ENCODE peak calls at places on chromosomes 2 and 18, in five cellular contexts. W is cardiac fibroblast, C is right lobe of liver, I is progenitor cell of endocrine pancreas, R is pancreas. Z is an unnamed sample.

GRCh38 chr2:109171444-109172334 is 42.7 kb downstream of the SH3RF3 start:
- DNase-seq in R (no peak), C (no peak), I (no peak), W (peak), Z (no peak)

GRCh38 chr2:23301151-23301550 is 83.8 kb upstream of the KLHL29 start:
- DNase-seq in W (peak), C (no peak), R (no peak), I (no peak), Z (no peak)

GRCh38 chr2:197294260-197294659 is 16.3 kb downstream of the ANKRD44 start:
- DNase-seq in R (no peak), W (no peak), C (no peak), I (no peak), Z (no peak)

GRCh38 chr2:195559431-195559914 is 97.6 kb upstream of the SLC39A10 start:
- DNase-seq in R (no peak), I (no peak), C (no peak), W (peak), Z (no peak)

GRCh38 chr2:59888015-59888414 is 665.4 kb downstream of the BCL11A start:
- DNase-seq in W (no peak), C (no peak), I (no peak), R (no peak), Z (no peak)

GRCh38 chr2:127945281-127945680 is 59.5 kb upstream of the AMMECR1L start:
- DNase-seq in W (no peak), I (no peak), R (no peak), C (no peak), Z (no peak)

GRCh38 chr2:186962085-186962747 is 113.2 kb upstream of the ZSWIM2 start:
- DNase-seq in I (no peak), W (no peak), C (no peak), R (no peak), Z (no peak)

GRCh38 chr2:158740591-158740990 is 54.5 kb upstream of the DAPL1 start:
- DNase-seq in R (no peak), I (no peak), W (peak), C (no peak), Z (no peak)

GRCh38 chr2:18900691-18901113 is 311.3 kb upstream of the NT5C1B start:
- DNase-seq in C (no peak), R (no peak), W (peak), I (no peak), Z (no peak)

GRCh38 chr18:35027206-35027605 is 14.0 kb upstream of the MAPRE2 start:
- DNase-seq in R (no peak), C (no peak), I (no peak), W (no peak), Z (no peak)

GRCh38 chr2:120464448-120464931 is 118.6 kb downstream of the INHBB start:
- DNase-seq in C (peak), W (no peak), I (no peak), R (no peak), Z (no peak)

GRCh38 chr2:170013802-170014551 is 164.0 kb upstream of the MYO3B start:
- DNase-seq in C (no peak), R (no peak), W (no peak), I (no peak), Z (no peak)

GRCh38 chr2:71454221-71455010 is 1.1 kb downstream of the DYSF start:
- DNase-seq in C (peak), R (no peak), I (no peak), W (no peak), Z (no peak)
- TF ChIP-seq CTCF in C (no peak), R (no peak), I (no peak), W (no peak), Z (no peak)

DNA sequence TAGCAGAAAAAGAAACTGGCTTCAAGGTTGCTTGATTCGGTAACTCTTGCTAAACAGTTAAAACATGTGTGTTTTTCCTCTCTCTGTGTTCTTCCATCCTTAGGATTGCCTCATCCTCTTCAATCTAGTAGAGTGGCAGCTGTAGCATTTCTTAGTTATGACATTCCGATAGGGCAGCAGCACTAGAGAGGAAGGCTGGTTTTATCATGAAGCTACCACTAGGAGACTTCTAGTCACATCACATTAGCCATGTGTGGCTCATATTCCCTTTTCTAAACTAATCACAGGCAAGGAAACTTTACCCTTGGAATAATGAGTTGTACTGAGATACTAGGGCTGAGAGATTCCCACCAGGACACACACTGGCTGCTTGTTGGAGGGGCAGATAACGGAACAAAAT is 187.6 kb downstream of the DOK6 start:
- DNase-seq in C (no peak), I (no peak), R (no peak), W (no peak), Z (no peak)
- TF ChIP-seq CTCF in C (no peak), I (no peak), R (no peak), W (no peak), Z (no peak)

DNA sequence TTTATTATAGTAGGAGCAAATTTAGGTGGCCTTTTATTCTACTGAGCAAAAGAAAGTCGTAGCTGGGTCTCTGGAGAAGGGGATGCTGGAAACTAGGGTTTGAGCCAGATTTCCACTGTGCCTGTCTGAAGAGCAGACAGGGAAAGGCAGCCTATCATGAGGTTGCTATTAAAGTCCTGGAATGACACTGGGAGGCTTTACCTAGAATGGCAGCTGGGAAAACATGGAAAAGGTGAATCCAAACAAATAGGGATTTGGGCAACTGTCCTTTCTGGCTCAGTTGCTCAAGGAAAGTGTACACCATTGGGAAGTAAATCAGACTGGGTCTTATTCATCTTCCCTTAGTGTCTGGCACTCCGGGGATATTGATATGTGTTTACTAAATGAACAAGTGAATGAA is 154.6 kb downstream of the MTX2 start:
- DNase-seq in C (no peak), R (no peak), W (no peak), I (no peak), Z (no peak)
- TF ChIP-seq CTCF in C (no peak), R (no peak), W (no peak), I (no peak), Z (no peak)

GRCh38 chr2:55425449-55425848 is 5.8 kb upstream of the CCDC88A start:
- DNase-seq in W (peak), C (no peak), R (no peak), I (no peak), Z (no peak)
- TF ChIP-seq CTCF in W (no peak), C (no peak), R (no peak), I (no peak), Z (no peak)

GRCh38 chr18:48490641-48491040 is 48.2 kb upstream of the CTIF start:
- DNase-seq in C (no peak), I (no peak), R (no peak), W (peak), Z (no peak)

GRCh38 chr18:48497863-48498262 is 41.0 kb upstream of the CTIF start:
- DNase-seq in R (no peak), W (no peak), I (no peak), C (no peak), Z (no peak)

GRCh38 chr18:48488388-48488850 is 50.4 kb upstream of the CTIF start:
- DNase-seq in C (peak), I (no peak), W (peak), R (peak), Z (peak)

GRCh38 chr18:48493856-48494255 is 45.0 kb upstream of the CTIF start:
- DNase-seq in I (no peak), W (no peak), R (no peak), C (no peak), Z (no peak)

GRCh38 chr18:48492880-48493279 is 46.0 kb upstream of the CTIF start:
- DNase-seq in I (no peak), C (no peak), W (no peak), R (no peak), Z (no peak)
- TF ChIP-seq CTCF in I (no peak), C (no peak), W (no peak), R (no peak), Z (no peak)

GRCh38 chr2:230982528-230982927 is 13.4 kb upstream of the SPATA3 start:
- DNase-seq in C (no peak), R (no peak), W (no peak), I (no peak), Z (no peak)

GRCh38 chr2:230983566-230983965 is 12.4 kb upstream of the SPATA3 start:
- DNase-seq in I (no peak), W (no peak), C (no peak), R (no peak), Z (no peak)

GRCh38 chr2:230987137-230988020 is 8.5 kb upstream of the SPATA3 start:
- DNase-seq in R (peak), W (peak), C (peak), I (peak), Z (peak)

GRCh38 chr2:230986520-230987136 is 9.3 kb upstream of the SPATA3 start:
- DNase-seq in R (no peak), C (no peak), I (no peak), W (no peak), Z (no peak)

GRCh38 chr2:230985519-230986231 is 10.2 kb upstream of the SPATA3 start:
- DNase-seq in C (no peak), W (no peak), R (no peak), I (no peak), Z (no peak)
- TF ChIP-seq CTCF in C (no peak), W (no peak), R (no peak), I (no peak), Z (no peak)

GRCh38 chr18:32261003-32261402 is 71.2 kb downstream of the MEP1B start:
- DNase-seq in I (no peak), C (no peak), R (no peak), W (no peak), Z (no peak)
- TF ChIP-seq CTCF in I (no peak), C (peak), R (no peak), W (no peak), Z (no peak)

DNA sequence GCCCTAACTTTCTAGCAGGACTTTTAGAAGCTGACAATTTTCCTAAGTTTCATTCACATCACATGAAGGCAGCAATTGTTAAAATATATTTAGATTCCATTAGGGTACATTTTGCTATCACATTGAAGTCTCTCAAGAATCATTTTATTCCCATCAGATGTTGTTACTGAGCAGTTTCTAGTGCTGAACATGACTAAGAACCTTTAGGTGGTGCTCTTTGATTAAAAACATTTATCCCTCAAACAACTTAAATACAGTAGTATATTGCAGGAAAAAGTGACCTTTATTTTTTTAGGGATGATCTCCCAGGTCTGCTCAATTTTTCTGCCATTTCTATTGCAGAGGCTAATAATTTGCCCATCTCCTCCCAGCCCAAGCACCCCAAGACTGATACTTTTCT is 22.9 kb upstream of the NARS1 start:
- DNase-seq in C (no peak), R (no peak), W (peak), I (no peak), Z (no peak)
- TF ChIP-seq CTCF in C (peak), R (no peak), W (no peak), I (no peak), Z (no peak)

Z was measured in mesothelial cell of epicardium.